ENCODE peak calls at places on chromosomes 2 and 18, in ten cellular contexts. One of them, this sample, is unnamed. For H3K36me3 and H3K27me3, the result is how much of the 10 kb centered on the place peaks cover.

GRCh38 chr2:120963997-120964396 is 228.3 kb downstream of the GLI2 start:
- DNase-seq in tibial nerve: no peak
- DNase-seq in heart left ventricle: no peak
- DNase-seq in stomach: no peak
- DNase-seq in neural progenitor cell: no peak
- DNase-seq in ovary: no peak
- DNase-seq in cardiac muscle cell: peak
- DNase-seq in RWPE2: no peak
- DNase-seq in heart right ventricle: no peak
- DNase-seq in brain microvascular endothelial cell: no peak
- DNase-seq in this sample: no peak

GRCh38 chr18:58996131-58996632 is 131.5 kb downstream of the ZNF532 start:
- DNase-seq in neural progenitor cell: no peak
- DNase-seq in heart right ventricle: no peak
- DNase-seq in tibial nerve: no peak
- DNase-seq in cardiac muscle cell: peak
- DNase-seq in ovary: no peak
- DNase-seq in stomach: no peak
- DNase-seq in brain microvascular endothelial cell: peak
- DNase-seq in RWPE2: no peak
- DNase-seq in heart left ventricle: peak
- DNase-seq in this sample: peak

GRCh38 chr2:52386433-52386832 is 1354.5 kb upstream of the NRXN1 start:
- DNase-seq in heart left ventricle: no peak
- DNase-seq in cardiac muscle cell: no peak
- DNase-seq in neural progenitor cell: no peak
- DNase-seq in heart right ventricle: no peak
- DNase-seq in brain microvascular endothelial cell: no peak
- DNase-seq in tibial nerve: no peak
- DNase-seq in RWPE2: no peak
- DNase-seq in stomach: no peak
- DNase-seq in ovary: no peak
- DNase-seq in this sample: no peak

GRCh38 chr2:162824319-162824718 is 14.2 kb downstream of the KCNH7 start:
- DNase-seq in heart right ventricle: no peak
- DNase-seq in cardiac muscle cell: no peak
- DNase-seq in RWPE2: no peak
- DNase-seq in ovary: no peak
- DNase-seq in heart left ventricle: no peak
- DNase-seq in neural progenitor cell: peak
- DNase-seq in tibial nerve: no peak
- DNase-seq in stomach: no peak
- DNase-seq in brain microvascular endothelial cell: no peak
- DNase-seq in this sample: no peak

GRCh38 chr2:5315512-5315911 is 376.7 kb upstream of the SOX11 start:
- DNase-seq in neural progenitor cell: peak
- DNase-seq in brain microvascular endothelial cell: no peak
- DNase-seq in heart right ventricle: no peak
- DNase-seq in stomach: no peak
- DNase-seq in RWPE2: no peak
- DNase-seq in heart left ventricle: no peak
- DNase-seq in ovary: no peak
- DNase-seq in cardiac muscle cell: no peak
- DNase-seq in tibial nerve: no peak
- DNase-seq in this sample: no peak

GRCh38 chr2:6957031-6957714 is 40.0 kb downstream of the RNF144A start:
- DNase-seq in heart left ventricle: no peak
- DNase-seq in neural progenitor cell: no peak
- DNase-seq in RWPE2: no peak
- DNase-seq in stomach: no peak
- DNase-seq in tibial nerve: no peak
- DNase-seq in ovary: no peak
- DNase-seq in cardiac muscle cell: no peak
- DNase-seq in brain microvascular endothelial cell: no peak
- DNase-seq in heart right ventricle: no peak
- DNase-seq in this sample: no peak

GRCh38 chr18:26547302-26548143 is 830 bp downstream of the KCTD1 start:
- DNase-seq in neural progenitor cell: peak
- DNase-seq in stomach: peak
- DNase-seq in heart right ventricle: peak
- DNase-seq in brain microvascular endothelial cell: peak
- DNase-seq in cardiac muscle cell: peak
- DNase-seq in RWPE2: peak
- DNase-seq in tibial nerve: peak
- DNase-seq in ovary: peak
- DNase-seq in heart left ventricle: peak
- DNase-seq in this sample: no peak

GRCh38 chr18:28086530-28087172 is 90.3 kb downstream of the CDH2 start:
- DNase-seq in brain microvascular endothelial cell: peak
- DNase-seq in ovary: no peak
- DNase-seq in heart right ventricle: no peak
- DNase-seq in RWPE2: no peak
- DNase-seq in heart left ventricle: no peak
- DNase-seq in neural progenitor cell: peak
- DNase-seq in tibial nerve: peak
- DNase-seq in cardiac muscle cell: peak
- DNase-seq in stomach: no peak
- DNase-seq in this sample: no peak

GRCh38 chr18:26133652-26134051 is at the start of gene PSMA8:
- DNase-seq in neural progenitor cell: peak
- DNase-seq in brain microvascular endothelial cell: no peak
- DNase-seq in RWPE2: no peak
- DNase-seq in stomach: no peak
- DNase-seq in heart left ventricle: peak
- DNase-seq in heart right ventricle: peak
- DNase-seq in tibial nerve: no peak
- DNase-seq in ovary: peak
- DNase-seq in cardiac muscle cell: peak
- DNase-seq in this sample: no peak

GRCh38 chr18:79803611-79804051 is 5.9 kb downstream of the KCNG2 start:
- DNase-seq in ovary: no peak
- DNase-seq in RWPE2: peak
- DNase-seq in tibial nerve: no peak
- DNase-seq in stomach: no peak
- DNase-seq in cardiac muscle cell: no peak
- DNase-seq in heart left ventricle: peak
- DNase-seq in brain microvascular endothelial cell: no peak
- DNase-seq in neural progenitor cell: no peak
- DNase-seq in heart right ventricle: no peak
- DNase-seq in this sample: no peak

GRCh38 chr2:78839259-78839658 is 186.2 kb upstream of the REG3G start:
- DNase-seq in cardiac muscle cell: peak
- DNase-seq in heart left ventricle: no peak
- DNase-seq in RWPE2: no peak
- DNase-seq in heart right ventricle: no peak
- DNase-seq in neural progenitor cell: peak
- DNase-seq in stomach: no peak
- DNase-seq in ovary: no peak
- DNase-seq in brain microvascular endothelial cell: no peak
- DNase-seq in tibial nerve: no peak
- DNase-seq in this sample: no peak

GRCh38 chr2:15316370-15316814 is 244.7 kb downstream of the NBAS start:
- DNase-seq in cardiac muscle cell: no peak
- DNase-seq in neural progenitor cell: peak
- DNase-seq in brain microvascular endothelial cell: no peak
- DNase-seq in stomach: no peak
- DNase-seq in RWPE2: no peak
- DNase-seq in heart right ventricle: no peak
- DNase-seq in tibial nerve: no peak
- DNase-seq in ovary: no peak
- DNase-seq in heart left ventricle: no peak
- DNase-seq in this sample: no peak

GRCh38 chr2:10487144-10488104 is 39.3 kb upstream of the ODC1 start:
- DNase-seq in cardiac muscle cell: no peak
- DNase-seq in heart left ventricle: no peak
- DNase-seq in ovary: no peak
- DNase-seq in tibial nerve: no peak
- DNase-seq in RWPE2: no peak
- DNase-seq in stomach: peak
- DNase-seq in brain microvascular endothelial cell: no peak
- DNase-seq in heart right ventricle: no peak
- DNase-seq in neural progenitor cell: no peak
- DNase-seq in this sample: no peak

DNA sequence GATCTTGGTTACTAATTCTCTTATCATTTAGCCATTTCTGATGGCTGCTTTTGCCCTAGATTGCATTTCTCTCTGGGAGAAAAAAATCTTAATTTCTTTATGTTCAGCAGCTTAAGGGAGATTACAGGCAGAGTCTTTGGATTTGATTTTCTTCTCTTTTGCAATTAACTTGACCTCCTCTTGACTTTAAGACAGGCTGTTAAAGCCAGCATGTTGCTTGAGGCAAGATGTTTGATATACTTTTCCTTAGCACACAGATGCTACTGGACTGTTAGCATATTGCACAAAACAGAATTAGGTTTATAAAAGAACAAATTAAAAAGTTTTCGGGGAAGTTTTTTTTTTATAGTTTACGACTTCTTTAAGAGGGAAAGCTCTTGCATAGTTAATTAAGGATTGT is 50.0 kb downstream of the XRCC5 start:
- DNase-seq in brain microvascular endothelial cell: no peak
- DNase-seq in tibial nerve: no peak
- DNase-seq in neural progenitor cell: no peak
- DNase-seq in RWPE2: no peak
- DNase-seq in cardiac muscle cell: peak
- DNase-seq in ovary: no peak
- DNase-seq in stomach: no peak
- DNase-seq in heart left ventricle: no peak
- DNase-seq in heart right ventricle: no peak
- DNase-seq in this sample: no peak
- H3K36me3 ChIP-seq in brain microvascular endothelial cell: half or more
- H3K36me3 ChIP-seq in tibial nerve: under half
- H3K36me3 ChIP-seq in neural progenitor cell: half or more
- H3K36me3 ChIP-seq in RWPE2: half or more
- H3K36me3 ChIP-seq in cardiac muscle cell: half or more
- H3K36me3 ChIP-seq in ovary: under half
- H3K36me3 ChIP-seq in stomach: half or more
- H3K36me3 ChIP-seq in heart left ventricle: under half
- H3K36me3 ChIP-seq in heart right ventricle: half or more
- H3K36me3 ChIP-seq in this sample: under half

GRCh38 chr2:131038258-131039100 is 54.8 kb downstream of the FAM168B start:
- DNase-seq in ovary: no peak
- DNase-seq in heart right ventricle: no peak
- DNase-seq in RWPE2: no peak
- DNase-seq in neural progenitor cell: no peak
- DNase-seq in stomach: no peak
- DNase-seq in tibial nerve: no peak
- DNase-seq in heart left ventricle: no peak
- DNase-seq in brain microvascular endothelial cell: no peak
- DNase-seq in cardiac muscle cell: no peak
- DNase-seq in this sample: no peak
- TF ChIP-seq CTCF in ovary: no peak
- TF ChIP-seq CTCF in heart right ventricle: no peak
- TF ChIP-seq CTCF in RWPE2: no peak
- TF ChIP-seq CTCF in neural progenitor cell: no peak
- TF ChIP-seq CTCF in stomach: no peak
- TF ChIP-seq CTCF in tibial nerve: no peak
- TF ChIP-seq CTCF in heart left ventricle: no peak
- TF ChIP-seq CTCF in brain microvascular endothelial cell: no peak
- TF ChIP-seq CTCF in cardiac muscle cell: no peak
- TF ChIP-seq CTCF in this sample: no peak

GRCh38 chr2:26598336-26599006 is 42.7 kb downstream of the CIB4 start:
- DNase-seq in brain microvascular endothelial cell: no peak
- DNase-seq in heart left ventricle: no peak
- DNase-seq in cardiac muscle cell: no peak
- DNase-seq in neural progenitor cell: peak
- DNase-seq in stomach: peak
- DNase-seq in RWPE2: no peak
- DNase-seq in tibial nerve: no peak
- DNase-seq in heart right ventricle: no peak
- DNase-seq in ovary: no peak
- DNase-seq in this sample: no peak
- H3K27me3 ChIP-seq in brain microvascular endothelial cell: under half
- H3K27me3 ChIP-seq in heart left ventricle: under half
- H3K27me3 ChIP-seq in cardiac muscle cell: under half
- H3K27me3 ChIP-seq in neural progenitor cell: under half
- H3K27me3 ChIP-seq in stomach: half or more
- H3K27me3 ChIP-seq in RWPE2: under half
- H3K27me3 ChIP-seq in tibial nerve: under half
- H3K27me3 ChIP-seq in heart right ventricle: half or more
- H3K27me3 ChIP-seq in ovary: under half
- H3K27me3 ChIP-seq in this sample: under half

GRCh38 chr2:27638023-27638637 is 9.3 kb downstream of the GPN1 start:
- DNase-seq in heart right ventricle: no peak
- DNase-seq in cardiac muscle cell: no peak
- DNase-seq in neural progenitor cell: no peak
- DNase-seq in stomach: no peak
- DNase-seq in ovary: no peak
- DNase-seq in brain microvascular endothelial cell: peak
- DNase-seq in RWPE2: no peak
- DNase-seq in heart left ventricle: no peak
- DNase-seq in tibial nerve: no peak
- DNase-seq in this sample: peak

GRCh38 chr2:27640722-27641245 is 11.9 kb downstream of the GPN1 start:
- DNase-seq in neural progenitor cell: no peak
- DNase-seq in stomach: no peak
- DNase-seq in heart right ventricle: no peak
- DNase-seq in cardiac muscle cell: no peak
- DNase-seq in heart left ventricle: no peak
- DNase-seq in tibial nerve: no peak
- DNase-seq in ovary: no peak
- DNase-seq in brain microvascular endothelial cell: peak
- DNase-seq in RWPE2: no peak
- DNase-seq in this sample: no peak

GRCh38 chr2:27636766-27637165 is 7.9 kb downstream of the GPN1 start:
- DNase-seq in tibial nerve: no peak
- DNase-seq in heart right ventricle: no peak
- DNase-seq in brain microvascular endothelial cell: no peak
- DNase-seq in cardiac muscle cell: no peak
- DNase-seq in stomach: no peak
- DNase-seq in RWPE2: no peak
- DNase-seq in neural progenitor cell: no peak
- DNase-seq in heart left ventricle: no peak
- DNase-seq in ovary: no peak
- DNase-seq in this sample: no peak

DNA sequence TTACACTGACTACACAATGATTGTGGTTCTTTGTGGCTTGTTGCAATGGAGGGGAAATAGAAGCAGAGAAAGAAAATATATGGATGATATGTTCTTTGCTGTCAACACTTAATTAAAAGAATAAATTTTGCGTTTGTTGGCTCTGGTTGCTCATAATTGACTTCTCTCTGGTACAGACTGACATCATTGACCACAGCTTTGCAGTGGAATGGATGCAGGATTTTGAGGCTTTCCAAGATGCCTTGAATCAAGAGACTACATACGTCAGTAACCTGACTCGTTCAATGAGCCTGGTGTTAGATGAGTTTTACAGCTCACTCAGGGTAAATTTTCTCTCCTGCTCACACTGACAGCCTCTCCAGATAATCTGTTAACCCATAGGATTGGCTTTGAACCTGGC is 9.9 kb downstream of the GPN1 start:
- DNase-seq in cardiac muscle cell: no peak
- DNase-seq in heart left ventricle: no peak
- DNase-seq in RWPE2: no peak
- DNase-seq in stomach: no peak
- DNase-seq in ovary: no peak
- DNase-seq in tibial nerve: no peak
- DNase-seq in brain microvascular endothelial cell: peak
- DNase-seq in heart right ventricle: no peak
- DNase-seq in neural progenitor cell: no peak
- DNase-seq in this sample: peak
- H3K36me3 ChIP-seq in cardiac muscle cell: half or more
- H3K36me3 ChIP-seq in heart left ventricle: under half
- H3K36me3 ChIP-seq in RWPE2: half or more
- H3K36me3 ChIP-seq in stomach: half or more
- H3K36me3 ChIP-seq in ovary: under half
- H3K36me3 ChIP-seq in tibial nerve: under half
- H3K36me3 ChIP-seq in brain microvascular endothelial cell: half or more
- H3K36me3 ChIP-seq in heart right ventricle: under half
- H3K36me3 ChIP-seq in neural progenitor cell: under half
- H3K36me3 ChIP-seq in this sample: under half

This sample was measured in BJ.